ENCODE peak calls at places on chromosome 5, in five cellular contexts. I is nephron progenitor cell, L is HFF-Myc, G is foreskin keratinocyte, C is GM13976. Q is an unnamed sample.

GRCh38 chr5:119022017-119022745 is 33.8 kb upstream of the DTWD2 start:
- DNase-seq in L (no peak), I (no peak), C (peak), G (no peak), Q (no peak)

GRCh38 chr5:35854248-35854647 is 2.4 kb upstream of the IL7R start:
- DNase-seq in G (no peak), I (no peak), L (no peak), C (no peak), Q (no peak)

GRCh38 chr5:72378636-72379289 is 58.6 kb downstream of the PTCD2 start:
- DNase-seq in G (peak), L (peak), I (no peak), C (no peak), Q (peak)

GRCh38 chr5:130605200-130605599 is 559.9 kb downstream of the HINT1 start:
- DNase-seq in G (peak), I (no peak), C (no peak), L (no peak), Q (no peak)

GRCh38 chr5:75395277-75395676 is 58.3 kb downstream of the HMGCR start:
- DNase-seq in C (no peak), L (no peak), G (no peak), I (peak), Q (no peak)

GRCh38 chr5:54743997-54744788 is 226.6 kb downstream of the SNX18 start:
- DNase-seq in I (no peak), G (peak), C (peak), L (peak), Q (peak)

GRCh38 chr5:73433272-73433981 is 15.2 kb downstream of the FOXD1 start:
- DNase-seq in L (no peak), I (no peak), C (no peak), G (no peak), Q (no peak)

GRCh38 chr5:10550222-10550995 is 13.5 kb upstream of the ANKRD33B start:
- DNase-seq in C (no peak), L (no peak), I (no peak), G (no peak), Q (no peak)

GRCh38 chr5:89722538-89722937 is 687.0 kb downstream of the CETN3 start:
- DNase-seq in L (no peak), C (no peak), G (no peak), I (no peak), Q (no peak)

DNA sequence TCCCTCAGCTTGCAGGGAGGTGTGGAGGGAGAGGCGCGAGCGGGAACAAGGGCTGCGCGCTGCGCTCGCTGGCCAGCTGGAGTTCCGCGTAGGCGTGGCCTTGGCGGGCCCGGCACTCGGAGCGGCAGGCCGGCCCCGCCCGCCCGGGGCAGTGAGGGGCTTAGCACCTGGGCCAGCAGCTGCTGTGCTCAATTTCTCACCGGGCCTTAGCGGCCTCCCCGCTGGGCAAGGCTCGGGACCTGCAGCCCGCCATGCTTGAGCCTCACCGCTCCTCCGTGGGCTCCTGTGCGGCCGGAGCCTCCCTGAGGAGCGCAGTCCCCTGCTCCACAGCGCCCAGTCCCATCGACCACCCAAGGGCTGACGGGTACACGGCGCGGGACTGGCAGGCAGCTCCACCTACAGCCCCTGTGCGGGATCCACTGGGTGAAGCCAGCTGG is 1516.4 kb downstream of the EFNA5 start:
- DNase-seq in L (no peak), C (no peak), I (no peak), G (no peak), Q (no peak)
- TF ChIP-seq CTCF in L (no peak), C (no peak), I (no peak), G (no peak), Q (no peak)

DNA sequence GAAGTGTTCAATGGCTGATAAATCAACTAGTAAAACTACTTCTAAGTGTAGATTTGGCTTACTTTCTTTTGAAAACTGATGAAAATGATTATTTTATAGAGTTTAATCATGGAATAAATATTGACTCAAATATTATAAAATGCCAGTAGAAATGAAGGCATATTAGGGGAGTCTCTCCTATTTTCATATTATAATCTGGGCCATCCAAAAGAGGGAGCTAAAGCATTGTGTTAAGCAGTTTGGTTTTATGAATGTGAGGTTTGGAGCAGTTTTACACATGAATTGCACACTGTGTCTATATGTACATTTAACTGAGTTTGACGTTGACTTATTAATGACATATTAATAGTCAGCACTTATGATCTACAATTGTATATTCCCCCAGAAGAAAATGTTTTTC is 17.4 kb downstream of the CDH9 start:
- DNase-seq in G (no peak), C (no peak), L (no peak), I (no peak), Q (no peak)
- TF ChIP-seq CTCF in G (peak), C (no peak), L (no peak), I (no peak), Q (peak)

GRCh38 chr5:38734353-38734752 is 111.5 kb upstream of the OSMR start:
- DNase-seq in C (no peak), L (no peak), I (no peak), G (no peak), Q (no peak)
- TF ChIP-seq CTCF in C (no peak), L (peak), I (no peak), G (peak), Q (peak)

GRCh38 chr5:66596791-66597757 is 881 bp downstream of the MAST4 start:
- DNase-seq in I (peak), G (no peak), C (peak), L (no peak), Q (no peak)
- TF ChIP-seq CTCF in I (no peak), G (peak), C (no peak), L (no peak), Q (no peak)

GRCh38 chr5:124524552-124525232 is 221.7 kb downstream of the ZNF608 start:
- DNase-seq in L (no peak), I (no peak), G (no peak), C (peak), Q (no peak)
- TF ChIP-seq CTCF in L (no peak), I (no peak), G (peak), C (peak), Q (peak)

GRCh38 chr5:172282277-172283019 is 1.1 kb downstream of the UBTD2 start:
- DNase-seq in I (no peak), L (no peak), G (no peak), C (no peak), Q (no peak)

GRCh38 chr5:172283862-172284274 is 304 bp upstream of the UBTD2 start:
- DNase-seq in I (peak), G (no peak), C (peak), L (no peak), Q (no peak)

GRCh38 chr5:172284275-172284971 is 859 bp upstream of the UBTD2 start:
- DNase-seq in G (no peak), L (no peak), I (no peak), C (no peak), Q (no peak)

GRCh38 chr5:172285226-172286143 is 1.9 kb upstream of the UBTD2 start:
- DNase-seq in I (no peak), L (no peak), G (no peak), C (no peak), Q (no peak)

GRCh38 chr5:172283020-172283861 is at the start of gene UBTD2:
- DNase-seq in G (no peak), C (peak), I (peak), L (no peak), Q (no peak)
- TF ChIP-seq CTCF in G (peak), C (peak), I (peak), L (peak), Q (peak)

GRCh38 chr5:144691936-144692335 is 521.3 kb downstream of the KCTD16 start:
- DNase-seq in I (no peak), C (no peak), L (no peak), G (no peak), Q (no peak)

GRCh38 chr5:144703776-144704175 is 533.1 kb downstream of the KCTD16 start:
- DNase-seq in L (no peak), I (no peak), C (no peak), G (no peak), Q (no peak)

GRCh38 chr5:144698454-144698853 is 527.8 kb downstream of the KCTD16 start:
- DNase-seq in C (no peak), L (no peak), I (no peak), G (no peak), Q (no peak)

GRCh38 chr5:144697847-144698262 is 527.2 kb downstream of the KCTD16 start:
- DNase-seq in I (no peak), C (no peak), L (no peak), G (peak), Q (peak)
- TF ChIP-seq CTCF in I (no peak), C (no peak), L (no peak), G (no peak), Q (peak)

GRCh38 chr5:96714450-96714849 is 52.3 kb downstream of the CAST start:
- DNase-seq in G (no peak), I (no peak), C (no peak), L (no peak), Q (no peak)
- TF ChIP-seq CTCF in G (no peak), I (no peak), C (no peak), L (no peak), Q (no peak)

Q was measured in epithelial cell of proximal tubule.